ENCODE peak calls at places on chromosome 5, in nine cellular contexts. H, Q, K, Y, V, S, U, B and T are unnamed samples.

GRCh38 chr5:8470489-8470888 is 601.5 kb downstream of the MTRR start:
- DNase-seq in S (no peak), V (no peak), B (no peak), H (no peak), U (no peak), Y (no peak), K (no peak), Q (no peak), T (no peak)

GRCh38 chr5:109721741-109722140 is 32.0 kb downstream of the MAN2A1 start:
- DNase-seq in U (no peak), B (no peak), Q (no peak), Y (no peak), K (no peak), V (no peak), H (no peak), S (no peak), T (no peak)

GRCh38 chr5:122077451-122078115 is 476 bp downstream of the LOX start:
- DNase-seq in U (peak; percentile 46), K (peak; percentile 36), Y (peak; percentile 69), Q (peak; percentile 64), H (no peak), S (no peak), B (peak; percentile 84), V (peak; percentile 73), T (peak; percentile 63)

GRCh38 chr5:156186760-156187159 is 140.2 kb upstream of the SGCD start:
- DNase-seq in B (no peak), U (no peak), Y (no peak), H (no peak), S (no peak), Q (no peak), K (no peak), V (no peak), T (no peak)

GRCh38 chr5:34652916-34653315 is 3.2 kb upstream of the RAI14 start:
- DNase-seq in H (no peak), K (no peak), Q (no peak), B (no peak), S (no peak), V (no peak), Y (no peak), U (no peak), T (no peak)

GRCh38 chr5:160171656-160172055 is 52.4 kb upstream of the PWWP2A start:
- DNase-seq in Q (no peak), V (peak; percentile 50), H (no peak), K (no peak), B (no peak), S (no peak), Y (no peak), U (no peak), T (no peak)

GRCh38 chr5:173327948-173328895 is at the start of gene STC2:
- DNase-seq in Q (peak; percentile 98), U (peak; percentile 97), S (peak; percentile 95), K (peak; percentile 75), Y (peak; percentile 83), H (peak; percentile 59), B (peak; percentile 97), V (peak; percentile 56), T (no peak)

GRCh38 chr5:4941957-4942830 is 197.9 kb upstream of the ADAMTS16 start:
- DNase-seq in V (peak; percentile 78), Q (peak; percentile 59), K (peak; percentile 57), S (no peak), B (no peak), U (no peak), H (no peak), Y (no peak), T (peak; percentile 66)

GRCh38 chr5:131595088-131596033 is 39.7 kb downstream of the RAPGEF6 start:
- DNase-seq in V (no peak), K (no peak), Q (no peak), H (no peak), B (no peak), Y (no peak), S (no peak), U (no peak), T (no peak)

GRCh38 chr5:158722940-158723339 is 376.8 kb downstream of the EBF1 start:
- DNase-seq in U (no peak), H (no peak), K (no peak), Y (no peak), V (no peak), Q (peak; percentile 14), B (no peak), S (no peak), T (no peak)

GRCh38 chr5:132746592-132747063 is 598 bp upstream of the CCNI2 start:
- DNase-seq in Y (no peak), V (no peak), S (peak; percentile 34), U (peak; percentile 65), K (no peak), H (no peak), Q (peak; percentile 70), B (no peak), T (no peak)

GRCh38 chr5:170315154-170315553 is 17.6 kb upstream of the LCP2 start:
- DNase-seq in H (no peak), V (no peak), Q (peak; percentile 36), K (no peak), B (no peak), U (no peak), Y (peak; percentile 94), S (no peak), T (peak; percentile 86)

GRCh38 chr5:1292846-1293415 is 1.9 kb downstream of the TERT start:
- DNase-seq in H (no peak), K (no peak), Q (no peak), Y (peak; percentile 46), B (peak; percentile 81), U (no peak), S (no peak), V (no peak), T (no peak)

GRCh38 chr5:91851670-91852069 is 468.6 kb upstream of the ARRDC3 start:
- DNase-seq in Y (no peak), B (no peak), K (no peak), H (no peak), V (no peak), U (no peak), Q (no peak), S (no peak), T (no peak)

GRCh38 chr5:146188358-146188757 is 5.9 kb upstream of the LARS1 start:
- DNase-seq in Q (no peak), V (no peak), U (no peak), K (no peak), H (no peak), S (no peak), Y (no peak), B (no peak), T (no peak)